ENCODE peak calls at places on chromosomes 7 and 10, in nine cellular contexts. One of them, this sample, is unnamed.

GRCh38 chr7:85021090-85021704 is 165.7 kb downstream of the SEMA3D start:
- DNase-seq in lung microvascular endothelial cell: peak; percentile 63
- DNase-seq in ecto neural progenitor cell: no peak
- DNase-seq in central memory CD4-positive, alpha-beta T cell: no peak
- DNase-seq in activated naive CD8-positive, alpha-beta T cell treated with anti-CD3 and anti-CD28 coated beads, Interleukin-2, amount 50 U/mL, for 16 hours: no peak
- DNase-seq in HFFc6: peak; percentile 13
- DNase-seq in stimulated activated naive B cell treated with anti-CD40 and anti-IgM and Interleukin-4, amounts not matched to agents 10 μg/mL and 1 μg/mL and 100 μg/mL, for 72 hours: no peak
- DNase-seq in T-helper 1 cell: no peak
- DNase-seq in NT2/D1: no peak
- DNase-seq in this sample: no peak

GRCh38 chr7:98323597-98324322 is 42.3 kb downstream of the BRI3 start:
- DNase-seq in lung microvascular endothelial cell: peak; percentile 10
- DNase-seq in ecto neural progenitor cell: peak; percentile 72
- DNase-seq in central memory CD4-positive, alpha-beta T cell: no peak
- DNase-seq in activated naive CD8-positive, alpha-beta T cell treated with anti-CD3 and anti-CD28 coated beads, Interleukin-2, amount 50 U/mL, for 16 hours: no peak
- DNase-seq in HFFc6: no peak
- DNase-seq in stimulated activated naive B cell treated with anti-CD40 and anti-IgM and Interleukin-4, amounts not matched to agents 10 μg/mL and 1 μg/mL and 100 μg/mL, for 72 hours: no peak
- DNase-seq in T-helper 1 cell: no peak
- DNase-seq in NT2/D1: no peak
- DNase-seq in this sample: no peak

GRCh38 chr7:102230593-102230992 is 56.1 kb upstream of the SH2B2 start:
- DNase-seq in lung microvascular endothelial cell: no peak
- DNase-seq in ecto neural progenitor cell: no peak
- DNase-seq in central memory CD4-positive, alpha-beta T cell: no peak
- DNase-seq in activated naive CD8-positive, alpha-beta T cell treated with anti-CD3 and anti-CD28 coated beads, Interleukin-2, amount 50 U/mL, for 16 hours: no peak
- DNase-seq in HFFc6: peak; percentile 59
- DNase-seq in stimulated activated naive B cell treated with anti-CD40 and anti-IgM and Interleukin-4, amounts not matched to agents 10 μg/mL and 1 μg/mL and 100 μg/mL, for 72 hours: no peak
- DNase-seq in T-helper 1 cell: no peak
- DNase-seq in NT2/D1: no peak
- DNase-seq in this sample: no peak

GRCh38 chr7:50771120-50772002 is 11.3 kb downstream of the GRB10 start:
- DNase-seq in lung microvascular endothelial cell: peak; percentile 17
- DNase-seq in ecto neural progenitor cell: no peak
- DNase-seq in central memory CD4-positive, alpha-beta T cell: no peak
- DNase-seq in activated naive CD8-positive, alpha-beta T cell treated with anti-CD3 and anti-CD28 coated beads, Interleukin-2, amount 50 U/mL, for 16 hours: no peak
- DNase-seq in HFFc6: no peak
- DNase-seq in stimulated activated naive B cell treated with anti-CD40 and anti-IgM and Interleukin-4, amounts not matched to agents 10 μg/mL and 1 μg/mL and 100 μg/mL, for 72 hours: no peak
- DNase-seq in T-helper 1 cell: no peak
- DNase-seq in NT2/D1: no peak
- DNase-seq in this sample: no peak

GRCh38 chr10:12768156-12768731 is 233.3 kb downstream of the CCDC3 start:
- DNase-seq in lung microvascular endothelial cell: no peak
- DNase-seq in ecto neural progenitor cell: no peak
- DNase-seq in central memory CD4-positive, alpha-beta T cell: no peak
- DNase-seq in activated naive CD8-positive, alpha-beta T cell treated with anti-CD3 and anti-CD28 coated beads, Interleukin-2, amount 50 U/mL, for 16 hours: no peak
- DNase-seq in HFFc6: no peak
- DNase-seq in stimulated activated naive B cell treated with anti-CD40 and anti-IgM and Interleukin-4, amounts not matched to agents 10 μg/mL and 1 μg/mL and 100 μg/mL, for 72 hours: no peak
- DNase-seq in T-helper 1 cell: no peak
- DNase-seq in NT2/D1: peak; percentile 65
- DNase-seq in this sample: no peak

GRCh38 chr7:41698726-41699125 is 4.2 kb downstream of the INHBA start:
- DNase-seq in lung microvascular endothelial cell: peak; percentile 30
- DNase-seq in ecto neural progenitor cell: no peak
- DNase-seq in central memory CD4-positive, alpha-beta T cell: no peak
- DNase-seq in activated naive CD8-positive, alpha-beta T cell treated with anti-CD3 and anti-CD28 coated beads, Interleukin-2, amount 50 U/mL, for 16 hours: no peak
- DNase-seq in HFFc6: peak; percentile 79
- DNase-seq in stimulated activated naive B cell treated with anti-CD40 and anti-IgM and Interleukin-4, amounts not matched to agents 10 μg/mL and 1 μg/mL and 100 μg/mL, for 72 hours: no peak
- DNase-seq in T-helper 1 cell: no peak
- DNase-seq in NT2/D1: no peak
- DNase-seq in this sample: no peak

GRCh38 chr10:26714816-26715487 is 17.5 kb downstream of the PDSS1 start:
- DNase-seq in lung microvascular endothelial cell: no peak
- DNase-seq in ecto neural progenitor cell: no peak
- DNase-seq in central memory CD4-positive, alpha-beta T cell: no peak
- DNase-seq in activated naive CD8-positive, alpha-beta T cell treated with anti-CD3 and anti-CD28 coated beads, Interleukin-2, amount 50 U/mL, for 16 hours: no peak
- DNase-seq in HFFc6: no peak
- DNase-seq in stimulated activated naive B cell treated with anti-CD40 and anti-IgM and Interleukin-4, amounts not matched to agents 10 μg/mL and 1 μg/mL and 100 μg/mL, for 72 hours: no peak
- DNase-seq in T-helper 1 cell: no peak
- DNase-seq in NT2/D1: no peak
- DNase-seq in this sample: no peak

GRCh38 chr10:9015005-9015404 is 960.5 kb downstream of the GATA3 start:
- DNase-seq in lung microvascular endothelial cell: no peak
- DNase-seq in ecto neural progenitor cell: no peak
- DNase-seq in central memory CD4-positive, alpha-beta T cell: no peak
- DNase-seq in activated naive CD8-positive, alpha-beta T cell treated with anti-CD3 and anti-CD28 coated beads, Interleukin-2, amount 50 U/mL, for 16 hours: no peak
- DNase-seq in HFFc6: no peak
- DNase-seq in stimulated activated naive B cell treated with anti-CD40 and anti-IgM and Interleukin-4, amounts not matched to agents 10 μg/mL and 1 μg/mL and 100 μg/mL, for 72 hours: no peak
- DNase-seq in T-helper 1 cell: no peak
- DNase-seq in NT2/D1: no peak
- DNase-seq in this sample: no peak

GRCh38 chr10:3162533-3162932 is 10.0 kb downstream of the PITRM1 start:
- DNase-seq in lung microvascular endothelial cell: no peak
- DNase-seq in ecto neural progenitor cell: no peak
- DNase-seq in central memory CD4-positive, alpha-beta T cell: no peak
- DNase-seq in activated naive CD8-positive, alpha-beta T cell treated with anti-CD3 and anti-CD28 coated beads, Interleukin-2, amount 50 U/mL, for 16 hours: no peak
- DNase-seq in HFFc6: no peak
- DNase-seq in stimulated activated naive B cell treated with anti-CD40 and anti-IgM and Interleukin-4, amounts not matched to agents 10 μg/mL and 1 μg/mL and 100 μg/mL, for 72 hours: no peak
- DNase-seq in T-helper 1 cell: no peak
- DNase-seq in NT2/D1: no peak
- DNase-seq in this sample: no peak

GRCh38 chr7:51606601-51607154 is 290.1 kb upstream of the COBL start:
- DNase-seq in lung microvascular endothelial cell: no peak
- DNase-seq in ecto neural progenitor cell: no peak
- DNase-seq in central memory CD4-positive, alpha-beta T cell: no peak
- DNase-seq in activated naive CD8-positive, alpha-beta T cell treated with anti-CD3 and anti-CD28 coated beads, Interleukin-2, amount 50 U/mL, for 16 hours: no peak
- DNase-seq in HFFc6: no peak
- DNase-seq in stimulated activated naive B cell treated with anti-CD40 and anti-IgM and Interleukin-4, amounts not matched to agents 10 μg/mL and 1 μg/mL and 100 μg/mL, for 72 hours: no peak
- DNase-seq in T-helper 1 cell: no peak
- DNase-seq in NT2/D1: no peak
- DNase-seq in this sample: no peak

GRCh38 chr10:4141471-4141870 is 356.5 kb upstream of the KLF6 start:
- DNase-seq in lung microvascular endothelial cell: no peak
- DNase-seq in ecto neural progenitor cell: no peak
- DNase-seq in central memory CD4-positive, alpha-beta T cell: no peak
- DNase-seq in activated naive CD8-positive, alpha-beta T cell treated with anti-CD3 and anti-CD28 coated beads, Interleukin-2, amount 50 U/mL, for 16 hours: no peak
- DNase-seq in HFFc6: no peak
- DNase-seq in stimulated activated naive B cell treated with anti-CD40 and anti-IgM and Interleukin-4, amounts not matched to agents 10 μg/mL and 1 μg/mL and 100 μg/mL, for 72 hours: no peak
- DNase-seq in T-helper 1 cell: no peak
- DNase-seq in NT2/D1: no peak
- DNase-seq in this sample: no peak

GRCh38 chr7:81267508-81267907 is 348.7 kb upstream of the SEMA3C start:
- DNase-seq in lung microvascular endothelial cell: peak; percentile 35
- DNase-seq in ecto neural progenitor cell: no peak
- DNase-seq in central memory CD4-positive, alpha-beta T cell: no peak
- DNase-seq in activated naive CD8-positive, alpha-beta T cell treated with anti-CD3 and anti-CD28 coated beads, Interleukin-2, amount 50 U/mL, for 16 hours: no peak
- DNase-seq in HFFc6: no peak
- DNase-seq in stimulated activated naive B cell treated with anti-CD40 and anti-IgM and Interleukin-4, amounts not matched to agents 10 μg/mL and 1 μg/mL and 100 μg/mL, for 72 hours: no peak
- DNase-seq in T-helper 1 cell: no peak
- DNase-seq in NT2/D1: no peak
- DNase-seq in this sample: no peak

GRCh38 chr10:111344804-111345203 is 268.0 kb downstream of the ADRA2A start:
- DNase-seq in lung microvascular endothelial cell: no peak
- DNase-seq in ecto neural progenitor cell: no peak
- DNase-seq in central memory CD4-positive, alpha-beta T cell: no peak
- DNase-seq in activated naive CD8-positive, alpha-beta T cell treated with anti-CD3 and anti-CD28 coated beads, Interleukin-2, amount 50 U/mL, for 16 hours: no peak
- DNase-seq in HFFc6: no peak
- DNase-seq in stimulated activated naive B cell treated with anti-CD40 and anti-IgM and Interleukin-4, amounts not matched to agents 10 μg/mL and 1 μg/mL and 100 μg/mL, for 72 hours: no peak
- DNase-seq in T-helper 1 cell: no peak
- DNase-seq in NT2/D1: no peak
- DNase-seq in this sample: no peak

GRCh38 chr10:75097666-75098285 is 13.7 kb upstream of the SAMD8 start:
- DNase-seq in lung microvascular endothelial cell: peak; percentile 19
- DNase-seq in ecto neural progenitor cell: no peak
- DNase-seq in central memory CD4-positive, alpha-beta T cell: no peak
- DNase-seq in activated naive CD8-positive, alpha-beta T cell treated with anti-CD3 and anti-CD28 coated beads, Interleukin-2, amount 50 U/mL, for 16 hours: no peak
- DNase-seq in HFFc6: no peak
- DNase-seq in stimulated activated naive B cell treated with anti-CD40 and anti-IgM and Interleukin-4, amounts not matched to agents 10 μg/mL and 1 μg/mL and 100 μg/mL, for 72 hours: no peak
- DNase-seq in T-helper 1 cell: no peak
- DNase-seq in NT2/D1: no peak
- DNase-seq in this sample: no peak

GRCh38 chr10:59098811-59099452 is 77.5 kb upstream of the PHYHIPL start:
- DNase-seq in lung microvascular endothelial cell: no peak
- DNase-seq in ecto neural progenitor cell: no peak
- DNase-seq in central memory CD4-positive, alpha-beta T cell: no peak
- DNase-seq in activated naive CD8-positive, alpha-beta T cell treated with anti-CD3 and anti-CD28 coated beads, Interleukin-2, amount 50 U/mL, for 16 hours: no peak
- DNase-seq in HFFc6: peak; percentile 63
- DNase-seq in stimulated activated naive B cell treated with anti-CD40 and anti-IgM and Interleukin-4, amounts not matched to agents 10 μg/mL and 1 μg/mL and 100 μg/mL, for 72 hours: no peak
- DNase-seq in T-helper 1 cell: no peak
- DNase-seq in NT2/D1: no peak
- DNase-seq in this sample: no peak

GRCh38 chr10:656883-657282 is 32.6 kb downstream of the DIP2C start:
- DNase-seq in lung microvascular endothelial cell: no peak
- DNase-seq in ecto neural progenitor cell: no peak
- DNase-seq in central memory CD4-positive, alpha-beta T cell: no peak
- DNase-seq in activated naive CD8-positive, alpha-beta T cell treated with anti-CD3 and anti-CD28 coated beads, Interleukin-2, amount 50 U/mL, for 16 hours: no peak
- DNase-seq in HFFc6: no peak
- DNase-seq in stimulated activated naive B cell treated with anti-CD40 and anti-IgM and Interleukin-4, amounts not matched to agents 10 μg/mL and 1 μg/mL and 100 μg/mL, for 72 hours: no peak
- DNase-seq in T-helper 1 cell: no peak
- DNase-seq in NT2/D1: no peak
- DNase-seq in this sample: no peak

GRCh38 chr7:16711730-16712129 is 41.8 kb upstream of the TSPAN13 start:
- DNase-seq in lung microvascular endothelial cell: no peak
- DNase-seq in ecto neural progenitor cell: no peak
- DNase-seq in central memory CD4-positive, alpha-beta T cell: no peak
- DNase-seq in activated naive CD8-positive, alpha-beta T cell treated with anti-CD3 and anti-CD28 coated beads, Interleukin-2, amount 50 U/mL, for 16 hours: no peak
- DNase-seq in HFFc6: peak; percentile 47
- DNase-seq in stimulated activated naive B cell treated with anti-CD40 and anti-IgM and Interleukin-4, amounts not matched to agents 10 μg/mL and 1 μg/mL and 100 μg/mL, for 72 hours: no peak
- DNase-seq in T-helper 1 cell: no peak
- DNase-seq in NT2/D1: no peak
- DNase-seq in this sample: no peak

GRCh38 chr10:68088744-68089143 is 13.7 kb upstream of the HERC4 start:
- DNase-seq in lung microvascular endothelial cell: no peak
- DNase-seq in ecto neural progenitor cell: no peak
- DNase-seq in central memory CD4-positive, alpha-beta T cell: no peak
- DNase-seq in activated naive CD8-positive, alpha-beta T cell treated with anti-CD3 and anti-CD28 coated beads, Interleukin-2, amount 50 U/mL, for 16 hours: no peak
- DNase-seq in HFFc6: no peak
- DNase-seq in stimulated activated naive B cell treated with anti-CD40 and anti-IgM and Interleukin-4, amounts not matched to agents 10 μg/mL and 1 μg/mL and 100 μg/mL, for 72 hours: no peak
- DNase-seq in T-helper 1 cell: no peak
- DNase-seq in NT2/D1: no peak
- DNase-seq in this sample: no peak

GRCh38 chr7:604038-604883 is 84.6 kb upstream of the PDGFA start:
- DNase-seq in lung microvascular endothelial cell: peak; percentile 99
- DNase-seq in ecto neural progenitor cell: no peak
- DNase-seq in central memory CD4-positive, alpha-beta T cell: peak; percentile 90
- DNase-seq in activated naive CD8-positive, alpha-beta T cell treated with anti-CD3 and anti-CD28 coated beads, Interleukin-2, amount 50 U/mL, for 16 hours: peak; percentile 96
- DNase-seq in HFFc6: no peak
- DNase-seq in stimulated activated naive B cell treated with anti-CD40 and anti-IgM and Interleukin-4, amounts not matched to agents 10 μg/mL and 1 μg/mL and 100 μg/mL, for 72 hours: peak; percentile 93
- DNase-seq in T-helper 1 cell: peak; percentile 86
- DNase-seq in NT2/D1: no peak
- DNase-seq in this sample: peak; percentile 91

GRCh38 chr7:51080622-51081269 is 235.9 kb downstream of the COBL start:
- DNase-seq in lung microvascular endothelial cell: no peak
- DNase-seq in ecto neural progenitor cell: peak; percentile 72
- DNase-seq in central memory CD4-positive, alpha-beta T cell: no peak
- DNase-seq in activated naive CD8-positive, alpha-beta T cell treated with anti-CD3 and anti-CD28 coated beads, Interleukin-2, amount 50 U/mL, for 16 hours: no peak
- DNase-seq in HFFc6: no peak
- DNase-seq in stimulated activated naive B cell treated with anti-CD40 and anti-IgM and Interleukin-4, amounts not matched to agents 10 μg/mL and 1 μg/mL and 100 μg/mL, for 72 hours: no peak
- DNase-seq in T-helper 1 cell: no peak
- DNase-seq in NT2/D1: peak; percentile 97
- DNase-seq in this sample: no peak